ENCODE peak calls at places on chromosome X, in four cellular contexts. R, X, F and K are unnamed samples. For H3K4me1, the result is how much of the 10 kb centered on the place peaks cover.

GRCh38 chrX:1418901-1419544 is 27.1 kb upstream of the SLC25A6 start:
- DNase-seq in R (no peak), X (no peak), F (no peak), K (peak)

GRCh38 chrX:114611018-114611619 is 27.2 kb downstream of the HTR2C start:
- DNase-seq in R (peak), X (no peak), F (peak), K (no peak)

GRCh38 chrX:119655125-119655524 is 37.8 kb downstream of the SEPTIN6 start:
- DNase-seq in R (no peak), X (no peak), F (peak), K (no peak)

GRCh38 chrX:18674417-18674787 is 2.5 kb upstream of the RS1 start:
- DNase-seq in R (no peak), X (peak), F (no peak), K (no peak)

GRCh38 chrX:132071260-132071659 is 48.2 kb downstream of the STK26 start:
- DNase-seq in R (no peak), X (no peak), F (peak), K (no peak)

GRCh38 chrX:63275127-63275526 is 76.0 kb downstream of the SPIN4 start:
- DNase-seq in R (no peak), X (no peak), F (no peak), K (no peak)

GRCh38 chrX:102978594-102978993 is 41.5 kb downstream of the RAB40AL start:
- DNase-seq in R (no peak), X (no peak), F (no peak), K (no peak)

GRCh38 chrX:43861750-43862149 is 20.5 kb downstream of the MAOB start:
- DNase-seq in R (no peak), X (no peak), F (no peak), K (no peak)

GRCh38 chrX:35890699-35891098 is 28.8 kb upstream of the CFAP47 start:
- DNase-seq in R (no peak), X (no peak), F (peak), K (peak)

GRCh38 chrX:113804293-113804692 is 779.6 kb upstream of the HTR2C start:
- DNase-seq in R (no peak), X (no peak), F (no peak), K (no peak)

GRCh38 chrX:140764401-140764919 is 54.9 kb downstream of the LINC00632 start:
- DNase-seq in R (no peak), X (no peak), F (peak), K (peak)

GRCh38 chrX:133415276-133416105 is at the start of gene GPC4:
- DNase-seq in R (peak), X (no peak), F (peak), K (peak)

GRCh38 chrX:111100191-111100590 is 4.2 kb downstream of the PAK3 start:
- DNase-seq in R (peak), X (no peak), F (peak), K (no peak)

GRCh38 chrX:107758231-107758766 is 17.3 kb downstream of the TSC22D3 start:
- DNase-seq in R (no peak), X (no peak), F (no peak), K (no peak)

GRCh38 chrX:40176256-40176978 is 78.7 kb upstream of the BCOR start:
- DNase-seq in R (no peak), X (peak), F (no peak), K (peak)

GRCh38 chrX:63747331-63747730 is 37.7 kb downstream of the ARHGEF9 start:
- DNase-seq in R (no peak), X (no peak), F (peak), K (no peak)

GRCh38 chrX:120302434-120302833 is 8.8 kb downstream of the TMEM255A start:
- DNase-seq in R (no peak), X (peak), F (no peak), K (no peak)

GRCh38 chrX:44017726-44018125 is 44.5 kb upstream of the NDP start:
- DNase-seq in R (no peak), X (no peak), F (no peak), K (no peak)

GRCh38 chrX:19964017-19964710 is 26.7 kb downstream of the BCLAF3 start:
- DNase-seq in R (no peak), X (no peak), F (no peak), K (no peak)

GRCh38 chrX:130719399-130719798 is 183.6 kb downstream of the ENOX2 start:
- DNase-seq in R (no peak), X (no peak), F (no peak), K (no peak)

GRCh38 chrX:8815460-8816065 is 14.4 kb upstream of the FAM9A start:
- DNase-seq in R (peak), X (no peak), F (peak), K (no peak)

GRCh38 chrX:68307767-68308166 is 125.5 kb downstream of the OPHN1 start:
- DNase-seq in R (peak), X (no peak), F (peak), K (no peak)

GRCh38 chrX:34300871-34301270 is 168.8 kb upstream of the FAM47A start:
- DNase-seq in R (peak), X (no peak), F (peak), K (no peak)

GRCh38 chrX:267771-268261 is 13.4 kb upstream of the PLCXD1 start:
- DNase-seq in R (peak), X (no peak), F (no peak), K (peak)

GRCh38 chrX:82666355-82666754 is 841.7 kb upstream of the POU3F4 start:
- DNase-seq in R (no peak), X (no peak), F (peak), K (no peak)

GRCh38 chrX:146224442-146224841 is 406.8 kb downstream of the SLITRK2 start:
- DNase-seq in R (no peak), X (no peak), F (no peak), K (no peak)

GRCh38 chrX:71492086-71493065 is 40.5 kb upstream of the OGT start:
- DNase-seq in R (peak), X (peak), F (peak), K (peak)

GRCh38 chrX:76453737-76454406 is 26.4 kb downstream of the MAGEE1 start:
- DNase-seq in R (no peak), X (no peak), F (no peak), K (no peak)

GRCh38 chrX:155841232-155841631 is 39.9 kb upstream of the VAMP7 start:
- DNase-seq in R (no peak), X (no peak), F (no peak), K (no peak)

GRCh38 chrX:53481816-53482485 is 47.8 kb upstream of the HSD17B10 start:
- DNase-seq in R (peak), X (peak), F (peak), K (no peak)
- TF ChIP-seq CTCF in R (peak), X (peak), F (peak), K (peak)

DNA sequence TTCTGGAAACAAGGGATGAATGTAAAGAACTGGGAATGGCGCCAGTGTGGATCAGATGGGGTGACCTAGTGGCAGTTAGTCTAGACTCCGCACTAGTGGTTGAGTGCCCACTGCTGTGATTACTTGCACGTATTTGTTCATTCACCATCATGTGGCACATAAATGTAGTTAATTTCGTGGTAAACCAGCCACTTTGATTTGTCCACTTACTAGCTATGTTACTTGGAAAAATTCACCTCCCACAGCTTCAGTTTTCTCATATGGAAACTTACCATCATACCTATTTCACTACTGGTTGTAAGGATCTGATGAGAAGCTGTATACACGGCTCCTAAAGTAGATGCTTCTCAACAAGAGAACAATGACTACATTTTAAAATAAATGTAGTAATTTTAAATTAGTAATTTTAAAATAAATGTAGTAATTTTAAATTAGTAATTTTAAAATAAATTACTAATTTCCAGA is 394 bp upstream of the DYNLT3 start:
- DNase-seq in R (no peak), X (no peak), F (no peak), K (no peak)
- H3K27ac ChIP-seq in R (peak), X (peak), F (peak), K (peak)

GRCh38 chrX:154748712-154749339 is 2.1 kb downstream of the GAB3 start:
- DNase-seq in R (peak), X (peak), F (peak), K (no peak)

GRCh38 chrX:154749856-154750255 is 1.0 kb downstream of the GAB3 start:
- DNase-seq in R (no peak), X (no peak), F (no peak), K (no peak)

GRCh38 chrX:154751669-154752271 is 893 bp upstream of the GAB3 start:
- DNase-seq in R (no peak), X (no peak), F (no peak), K (no peak)

GRCh38 chrX:154750301-154751120 is at the start of gene GAB3:
- DNase-seq in R (no peak), X (peak), F (peak), K (peak)

DNA sequence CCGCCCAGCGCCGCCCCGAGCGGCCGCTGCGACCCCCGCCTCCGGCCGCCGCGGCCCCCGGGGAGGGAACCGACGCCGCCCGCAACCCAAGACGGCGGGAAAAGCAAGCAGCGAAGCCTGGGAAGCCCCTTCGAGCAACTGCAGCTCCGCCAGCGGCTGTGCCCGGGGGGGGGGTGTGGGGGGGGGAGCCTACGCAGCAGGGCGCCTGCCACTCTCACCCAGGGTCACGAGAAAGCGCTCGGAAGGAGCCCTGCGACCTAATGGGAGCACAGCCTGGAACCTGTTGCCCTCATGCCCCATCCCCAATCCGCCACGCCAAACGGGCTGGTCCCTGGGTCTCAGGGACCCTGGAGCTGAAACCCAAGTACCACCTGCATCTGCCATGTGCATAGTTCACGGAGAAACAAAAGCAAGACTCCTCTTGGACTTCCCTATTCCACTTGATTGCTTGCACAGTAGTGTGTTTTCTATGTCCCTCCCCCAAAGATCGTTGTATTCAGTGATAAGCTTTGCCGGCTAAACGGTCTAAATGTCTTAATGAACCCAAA is 318 bp upstream of the GAB3 start:
- DNase-seq in R (no peak), X (no peak), F (no peak), K (no peak)
- H3K4me1 ChIP-seq in R (under half), X (under half), F (under half), K (under half)

DNA sequence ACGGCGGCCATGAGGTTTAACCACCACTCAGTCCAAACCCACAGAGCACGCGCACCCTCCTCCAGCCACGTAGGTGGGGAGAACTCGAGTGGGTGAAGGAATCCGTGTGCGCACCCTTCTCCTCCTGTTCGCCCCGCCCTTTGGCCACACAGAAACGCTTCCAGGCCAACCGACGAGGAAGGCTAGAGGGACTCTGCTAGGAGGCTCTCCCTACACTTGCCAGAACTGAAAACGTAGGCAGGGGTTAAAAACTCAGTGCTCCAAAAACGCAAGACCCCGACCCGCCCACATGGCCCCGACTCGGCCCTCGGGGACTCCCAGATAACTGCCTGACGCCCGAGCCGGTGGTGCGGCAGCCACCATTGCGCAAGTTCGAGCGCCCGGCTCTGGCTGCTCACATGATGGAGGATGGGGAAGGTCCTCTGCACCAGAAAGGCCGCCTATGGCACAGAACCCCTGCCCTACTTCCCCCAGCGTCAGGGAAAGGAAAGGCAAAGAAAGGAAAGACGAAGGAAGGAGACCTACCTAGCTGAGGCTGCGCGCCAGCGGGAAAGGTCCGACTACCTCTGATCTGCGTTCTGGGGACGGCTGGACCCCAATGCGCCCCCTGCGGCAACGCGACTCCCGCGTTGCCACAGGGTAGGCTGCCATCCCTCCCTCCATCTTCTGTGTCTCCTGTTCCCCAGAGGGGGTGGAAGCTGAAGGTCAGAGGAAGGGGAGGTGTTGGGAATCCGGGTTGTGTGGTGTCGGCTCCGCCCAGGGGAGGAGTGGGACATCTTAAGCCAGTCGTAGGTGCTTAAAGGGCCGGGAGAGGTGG is 201.9 kb upstream of the AGTR2 start:
- DNase-seq in R (peak), X (no peak), F (peak), K (peak)
- TF ChIP-seq CTCF in R (no peak), X (no peak), F (no peak), K (no peak)

GRCh38 chrX:106300239-106300638 is 132.1 kb downstream of the PWWP3B start:
- DNase-seq in R (no peak), X (no peak), F (no peak), K (no peak)
- H3K27ac ChIP-seq in R (no peak), X (no peak), F (no peak), K (no peak)

GRCh38 chrX:7108995-7109634 is 38.4 kb upstream of the STS start:
- DNase-seq in R (no peak), X (no peak), F (no peak), K (no peak)
- H3K4me1 ChIP-seq in R (under half), X (under half), F (under half), K (under half)

DNA sequence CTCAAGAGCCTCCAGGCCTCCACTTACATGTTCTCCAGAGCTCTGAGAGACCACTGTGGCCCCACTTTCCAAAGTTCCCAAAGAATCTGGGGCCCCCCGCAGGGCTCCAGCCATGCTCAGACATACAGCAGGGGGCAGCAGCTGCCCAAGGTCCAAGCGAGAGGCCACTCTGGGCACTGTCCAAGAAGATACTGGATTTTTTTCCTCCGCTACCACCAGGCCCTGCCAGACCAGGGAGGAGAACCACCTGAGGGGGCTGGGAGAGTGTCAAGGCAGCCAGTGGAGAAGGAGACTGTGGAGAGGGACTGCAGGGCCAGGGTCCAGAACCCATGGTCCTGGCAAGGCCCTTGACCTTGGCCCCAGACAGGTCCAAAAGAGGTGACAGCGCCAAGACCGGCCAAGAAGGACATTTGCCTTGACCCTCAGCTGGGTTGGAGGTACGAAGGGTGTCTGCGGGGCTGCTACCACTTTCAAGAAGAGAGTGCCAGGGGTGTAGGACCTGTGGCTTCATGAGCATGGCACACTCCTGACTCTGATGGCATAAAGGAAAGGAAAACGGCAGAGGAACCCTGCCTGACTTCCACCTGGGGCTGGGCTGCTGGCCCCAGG is 5.3 kb downstream of the EMD start:
- DNase-seq in R (no peak), X (no peak), F (no peak), K (peak)
- TF ChIP-seq CTCF in R (no peak), X (no peak), F (peak), K (peak)

DNA sequence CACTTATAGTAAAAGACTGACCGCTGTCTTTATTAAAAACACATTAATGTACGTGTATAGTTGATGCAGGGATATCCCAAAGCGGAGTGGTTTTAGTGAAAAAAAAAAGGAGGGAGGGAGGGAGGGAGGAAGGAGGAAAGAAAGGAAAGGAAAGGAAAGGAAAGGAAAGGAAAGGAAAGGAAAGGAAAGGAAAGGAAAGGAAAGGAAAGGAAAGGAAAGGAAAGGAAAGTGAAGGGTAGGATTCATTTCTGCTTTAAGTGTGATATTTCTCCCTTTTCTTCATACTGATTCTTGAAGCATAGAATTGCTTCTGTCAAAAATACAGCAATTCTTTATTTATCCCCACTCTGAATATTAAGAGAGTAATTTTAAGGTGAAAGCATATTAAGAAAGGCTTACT is 504.9 kb downstream of the PPP4R3C start:
- DNase-seq in R (no peak), X (no peak), F (no peak), K (no peak)
- H3K27ac ChIP-seq in R (no peak), X (no peak), F (no peak), K (no peak)

DNA sequence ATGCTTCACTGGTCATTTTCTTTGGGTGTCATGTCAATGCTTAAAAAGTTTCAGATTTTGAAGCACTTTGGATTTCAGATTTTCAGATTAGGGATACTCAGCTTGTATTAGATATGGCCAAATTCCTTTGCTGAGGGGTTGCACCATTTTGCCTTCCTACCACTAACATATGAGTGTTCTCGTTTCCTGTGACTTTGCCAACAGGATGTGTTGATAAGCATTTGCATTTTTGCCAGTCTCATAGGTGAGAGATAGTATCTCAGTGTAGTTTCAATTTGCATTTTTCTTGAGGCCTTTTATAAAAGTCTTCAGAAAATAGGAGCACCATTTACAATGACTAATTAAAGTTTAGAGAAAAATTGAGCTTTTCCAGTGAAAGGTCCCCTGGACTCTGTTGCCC is 71.6 kb upstream of the CLCN4 start:
- DNase-seq in R (no peak), X (no peak), F (no peak), K (no peak)
- H3K4me1 ChIP-seq in R (under half), X (under half), F (under half), K (under half)